ENCODE peak calls at places on chromosomes 12 and 14, in ten cellular contexts. E is A549, F is K562, C is SK-N-SH, X is HCT116, G is endothelial cell of umbilical vein, M is NB4, I is WTC11, H is H1, T is HepG2. V is an unnamed sample.
A peak's percentile ranks its signal among the peaks of the same experiment; 100 is the strongest.

GRCh38 chr12:127233016-127233415 is 1034.0 kb upstream of the TMEM132C start:
- DNase-seq in T (no peak), H (no peak), G (no peak), M (no peak), X (no peak), I (no peak), F (no peak), E (no peak), C (no peak), V (no peak)

GRCh38 chr14:61654026-61654425 is 41.3 kb upstream of the HIF1A start:
- DNase-seq in M (peak; percentile 24), X (no peak), I (no peak), H (no peak), T (no peak), C (no peak), F (no peak), E (no peak), G (no peak), V (no peak)

GRCh38 chr12:2607881-2608607 is 186.7 kb upstream of the FKBP4 start:
- DNase-seq in E (no peak), I (no peak), H (no peak), M (no peak), T (no peak), C (no peak), G (no peak), F (no peak), X (no peak), V (no peak)

GRCh38 chr14:96166475-96167223 is 38.0 kb upstream of the BDKRB2 start:
- DNase-seq in F (no peak), M (no peak), I (no peak), G (no peak), C (no peak), X (no peak), T (no peak), E (no peak), H (no peak), V (no peak)

GRCh38 chr14:70073924-70074566 is 114.7 kb downstream of the SLC8A3 start:
- DNase-seq in E (peak; percentile 85), F (peak; percentile 59), G (peak; percentile 35), T (peak; percentile 87), H (peak; percentile 21), I (peak; percentile 80), X (peak; percentile 64), M (peak; percentile 80), C (peak; percentile 69), V (no peak)

GRCh38 chr12:6764011-6764828 is 1.9 kb upstream of the PTMS start:
- DNase-seq in M (peak; percentile 69), X (peak; percentile 99), H (peak; percentile 91), I (peak; percentile 96), C (peak; percentile 88), F (peak; percentile 95), G (peak; percentile 99), T (peak; percentile 95), E (peak; percentile 100), V (peak; percentile 98)

GRCh38 chr14:100304825-100305445 is 1.3 kb downstream of the SLC25A29 start:
- DNase-seq in I (peak; percentile 74), H (no peak), G (peak; percentile 51), F (peak; percentile 60), T (no peak), C (no peak), M (peak; percentile 40), X (no peak), E (peak; percentile 35), V (no peak)

GRCh38 chr12:91180577-91180976 is 2.0 kb downstream of the DCN start:
- DNase-seq in F (no peak), X (no peak), C (peak; percentile 7), E (no peak), M (no peak), I (no peak), H (no peak), T (no peak), G (peak; percentile 41), V (no peak)

GRCh38 chr12:45050751-45051489 is at the start of gene DBX2:
- DNase-seq in F (no peak), X (no peak), E (peak; percentile 10), G (no peak), C (peak; percentile 59), H (no peak), I (peak; percentile 23), M (no peak), T (no peak), V (no peak)

GRCh38 chr14:99041820-99042174 is 230.2 kb downstream of the BCL11B start:
- DNase-seq in E (no peak), C (no peak), M (peak; percentile 25), F (no peak), I (no peak), T (no peak), H (no peak), G (no peak), X (no peak), V (no peak)

GRCh38 chr14:99040711-99041110 is 231.3 kb downstream of the BCL11B start:
- DNase-seq in X (no peak), F (no peak), I (no peak), G (no peak), E (no peak), T (no peak), H (no peak), C (no peak), M (peak; percentile 90), V (no peak)

GRCh38 chr14:99042376-99043257 is 229.4 kb downstream of the BCL11B start:
- DNase-seq in M (no peak), C (no peak), E (no peak), X (no peak), T (no peak), G (no peak), I (no peak), F (no peak), H (no peak), V (no peak)

GRCh38 chr14:99040047-99040446 is 231.9 kb downstream of the BCL11B start:
- DNase-seq in G (no peak), C (no peak), E (no peak), H (no peak), T (no peak), X (no peak), F (no peak), I (no peak), M (no peak), V (no peak)

GRCh38 chr14:99041141-99041819 is 230.7 kb downstream of the BCL11B start:
- DNase-seq in T (no peak), X (no peak), G (no peak), M (no peak), F (no peak), C (no peak), H (no peak), I (no peak), E (no peak), V (no peak)
- TF ChIP-seq MAX in T (no peak), X (no peak), G (no peak), M (no peak), F (no peak), C (no peak), H (no peak), I (no peak), E (no peak), V (no peak)

GRCh38 chr12:41190360-41190759 is 2.2 kb downstream of the PDZRN4 start:
- DNase-seq in H (no peak), X (no peak), F (peak; percentile 4), M (peak; percentile 14), C (peak; percentile 57), I (no peak), E (peak; percentile 44), G (peak; percentile 34), T (peak; percentile 2), V (no peak)
- TF ChIP-seq MAX in H (no peak), X (no peak), F (no peak), M (no peak), C (no peak), I (no peak), E (no peak), G (no peak), T (no peak), V (no peak)

GRCh38 chr12:79983969-79984629 is 49.2 kb upstream of the PPP1R12A start:
- DNase-seq in T (no peak), E (peak; percentile 33), C (no peak), X (no peak), F (no peak), I (no peak), H (no peak), M (no peak), G (no peak), V (no peak)

GRCh38 chr12:79982371-79983062 is 47.6 kb upstream of the PPP1R12A start:
- DNase-seq in X (no peak), T (no peak), I (no peak), F (no peak), C (no peak), E (no peak), H (no peak), M (no peak), G (no peak), V (no peak)

GRCh38 chr12:79978692-79979091 is 43.8 kb upstream of the PPP1R12A start:
- DNase-seq in I (no peak), F (no peak), G (no peak), C (no peak), X (no peak), H (no peak), M (no peak), E (no peak), T (no peak), V (no peak)

GRCh38 chr12:79988368-79988767 is 53.5 kb upstream of the PPP1R12A start:
- DNase-seq in H (no peak), T (no peak), E (no peak), M (no peak), C (no peak), G (no peak), F (no peak), I (no peak), X (no peak), V (no peak)

GRCh38 chr12:79983492-79983891 is 48.6 kb upstream of the PPP1R12A start:
- DNase-seq in X (no peak), G (no peak), T (no peak), F (no peak), E (peak; percentile 53), I (no peak), C (no peak), M (no peak), H (no peak), V (no peak)
- TF ChIP-seq MAX in X (no peak), G (no peak), T (no peak), F (no peak), E (no peak), I (no peak), C (no peak), M (no peak), H (no peak), V (no peak)

DNA sequence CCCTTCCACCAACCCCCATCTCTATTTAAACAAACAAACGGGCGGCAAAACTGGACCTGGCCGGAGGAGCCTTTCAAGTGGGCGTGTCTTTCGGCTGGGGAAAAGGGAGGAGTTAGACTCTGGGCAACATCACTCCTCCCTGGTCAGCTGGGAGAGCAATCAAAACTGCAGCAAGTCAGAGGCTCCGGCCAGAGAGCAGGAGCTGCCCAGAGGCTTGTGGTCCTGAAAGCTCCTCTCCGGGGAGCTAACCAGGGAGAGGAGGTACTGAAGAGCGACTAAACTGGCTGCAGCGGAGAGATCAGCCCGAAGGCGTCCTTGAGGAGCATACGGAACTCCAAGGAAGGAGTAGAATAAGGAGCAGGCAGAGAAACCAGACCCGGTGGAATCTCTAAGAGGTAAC is at the start of gene NEUROD4:
- DNase-seq in F (peak; percentile 66), X (peak; percentile 12), I (peak; percentile 92), E (peak; percentile 58), H (peak; percentile 83), G (peak; percentile 54), M (peak; percentile 61), C (no peak), T (peak; percentile 30), V (no peak)
- TF ChIP-seq MAX in F (no peak), X (no peak), I (peak; percentile 73), E (no peak), H (peak; percentile 34), G (no peak), M (no peak), C (no peak), T (no peak), V (no peak)